ENCODE peak calls at places on chromosomes 7 and 10, in four cellular contexts. I, L, B and Y are unnamed samples.

GRCh38 chr10:5424751-5425150 is 12.4 kb downstream of the NET1 start:
- DNase-seq in L (no peak), I (no peak), B (no peak), Y (no peak)

GRCh38 chr7:55365103-55365679 is at the start of gene LANCL2:
- DNase-seq in B (no peak), I (peak; percentile 55), L (peak; percentile 40), Y (no peak)

GRCh38 chr10:108132303-108132702 is 967.8 kb upstream of the SORCS1 start:
- DNase-seq in B (no peak), I (no peak), L (no peak), Y (peak; percentile 56)

GRCh38 chr7:33813331-33813730 is 92.0 kb upstream of the BMPER start:
- DNase-seq in L (no peak), I (peak; percentile 60), B (no peak), Y (no peak)

GRCh38 chr10:13877154-13877909 is 290.6 kb downstream of the PRPF18 start:
- DNase-seq in I (no peak), B (no peak), L (no peak), Y (no peak)

GRCh38 chr7:115356139-115356746 is 434.3 kb downstream of the MDFIC start:
- DNase-seq in B (no peak), L (peak; percentile 48), I (peak; percentile 66), Y (peak; percentile 24)

GRCh38 chr7:69109131-69109740 is 489.0 kb upstream of the AUTS2 start:
- DNase-seq in I (no peak), B (no peak), L (no peak), Y (peak; percentile 2)

GRCh38 chr10:33546031-33546430 is 211.6 kb upstream of the NRP1 start:
- DNase-seq in L (no peak), I (no peak), B (no peak), Y (no peak)

GRCh38 chr10:133097961-133098360 is 10.2 kb downstream of the ADGRA1 start:
- DNase-seq in B (no peak), L (no peak), I (no peak), Y (no peak)

GRCh38 chr10:133097418-133097817 is 9.7 kb downstream of the ADGRA1 start:
- DNase-seq in L (no peak), B (no peak), I (no peak), Y (no peak)

GRCh38 chr10:133100186-133100585 is 12.5 kb downstream of the ADGRA1 start:
- DNase-seq in I (no peak), B (no peak), L (no peak), Y (no peak)

GRCh38 chr10:133099571-133099970 is 11.8 kb downstream of the ADGRA1 start:
- DNase-seq in I (no peak), B (no peak), L (no peak), Y (no peak)

GRCh38 chr10:133098426-133099124 is 10.9 kb downstream of the ADGRA1 start:
- DNase-seq in I (no peak), B (no peak), L (no peak), Y (no peak)
- TF ChIP-seq CTCF in I (no peak), B (no peak), L (peak; percentile 29), Y (no peak)

GRCh38 chr7:154867068-154867467 is 135.9 kb downstream of the PAXIP1 start:
- DNase-seq in I (no peak), B (no peak), L (no peak), Y (no peak)

GRCh38 chr7:154868901-154869300 is 134.0 kb downstream of the PAXIP1 start:
- DNase-seq in I (no peak), B (no peak), L (no peak), Y (no peak)

GRCh38 chr7:154863766-154864530 is 139.0 kb downstream of the PAXIP1 start:
- DNase-seq in L (no peak), I (no peak), B (no peak), Y (no peak)

GRCh38 chr7:154864531-154864908 is 138.4 kb downstream of the PAXIP1 start:
- DNase-seq in L (no peak), I (no peak), B (no peak), Y (no peak)

GRCh38 chr7:154865984-154866685 is 136.8 kb downstream of the PAXIP1 start:
- DNase-seq in L (no peak), I (no peak), B (no peak), Y (no peak)
- H3K4me3 ChIP-seq in L (no peak overlapping the region), I (no peak overlapping the region), B (no peak overlapping the region), Y (no peak overlapping the region)

GRCh38 chr7:28984631-28985030 is 26.5 kb upstream of the TRIL start:
- DNase-seq in B (peak; percentile 66), I (peak; percentile 87), L (peak; percentile 69), Y (peak; percentile 67)
- TF ChIP-seq CTCF in B (no peak), I (peak; percentile 2), L (no peak), Y (no peak)

GRCh38 chr7:98867271-98867701 is 2.5 kb downstream of the TMEM130 start:
- DNase-seq in I (peak; percentile 20), B (no peak), L (no peak), Y (no peak)
- H3K4me3 ChIP-seq in I (no peak overlapping the region), B (no peak overlapping the region), L (no peak overlapping the region), Y (no peak overlapping the region)

GRCh38 chr10:84076540-84077195 is 62.6 kb upstream of the GHITM start:
- DNase-seq in L (no peak), B (peak; percentile 1), I (peak; percentile 39), Y (no peak)
- TF ChIP-seq CTCF in L (peak; percentile 22), B (peak; percentile 56), I (peak; percentile 46), Y (no peak)

GRCh38 chr10:22321831-22322662 is 1.1 kb downstream of the BMI1 start:
- DNase-seq in B (no peak), I (peak; percentile 33), L (no peak), Y (no peak)

GRCh38 chr10:22322663-22323160 is 1.8 kb downstream of the BMI1 start:
- DNase-seq in I (no peak), L (peak; percentile 11), B (no peak), Y (no peak)

GRCh38 chr10:22324413-22324812 is 3.5 kb downstream of the BMI1 start:
- DNase-seq in L (peak; percentile 9), I (no peak), B (no peak), Y (no peak)

GRCh38 chr10:22324893-22325271 is 4.0 kb downstream of the BMI1 start:
- DNase-seq in B (no peak), L (no peak), I (no peak), Y (no peak)

GRCh38 chr10:22323538-22324305 is 2.8 kb downstream of the BMI1 start:
- DNase-seq in B (no peak), I (no peak), L (peak; percentile 29), Y (no peak)
- H3K4me3 ChIP-seq in B (no peak overlapping the region), I (no peak overlapping the region), L (peak overlapping the region; percentile 90), Y (no peak overlapping the region)

DNA sequence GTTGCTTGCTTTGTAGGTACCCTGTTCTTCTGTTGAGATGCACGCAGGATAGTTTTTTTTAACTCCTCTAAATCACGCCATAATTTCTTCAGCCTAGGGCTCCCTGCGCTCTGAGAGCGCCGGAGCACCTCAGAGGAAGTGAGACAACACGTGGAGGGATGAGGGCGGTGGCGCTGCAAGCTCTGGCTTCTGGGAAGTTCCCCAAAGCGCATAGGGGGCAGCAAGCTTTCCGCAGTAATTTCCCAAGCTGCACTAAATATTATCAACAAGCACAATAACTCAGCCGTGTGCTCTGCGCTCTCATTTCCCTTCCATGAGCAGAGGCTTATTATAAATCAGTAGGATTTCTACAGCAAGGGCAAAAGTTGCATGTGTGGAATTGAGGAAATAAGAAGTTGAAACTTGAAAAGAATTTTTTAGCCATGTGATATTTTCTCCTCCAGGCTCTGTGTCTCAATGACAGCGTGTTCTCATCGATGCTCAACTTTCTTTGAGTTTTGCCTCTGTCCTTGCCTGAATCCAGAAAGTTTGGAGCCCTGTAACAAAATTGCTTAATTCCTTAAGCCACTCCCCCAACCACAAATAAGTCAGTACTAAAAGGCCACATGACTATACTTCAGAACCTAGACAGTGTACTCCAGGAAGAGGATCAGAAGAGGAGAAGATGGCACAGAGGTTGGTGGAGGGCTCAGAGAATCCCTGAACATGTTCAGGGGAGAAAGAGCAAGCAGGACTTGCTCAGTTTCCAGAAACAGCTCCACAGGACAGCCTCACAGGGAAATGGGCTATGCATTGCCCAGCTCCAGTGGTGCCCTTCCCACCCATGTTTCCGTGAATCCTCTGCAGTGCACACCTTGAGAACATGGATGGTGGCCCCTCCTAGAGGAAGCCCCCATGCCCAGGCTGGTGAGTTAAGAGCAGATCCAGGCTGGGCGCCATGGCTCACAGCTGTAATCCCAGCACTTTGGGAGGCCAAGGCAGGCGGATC is 221.5 kb upstream of the GHITM start:
- DNase-seq in B (no peak), I (no peak), L (no peak), Y (peak; percentile 6)
- TF ChIP-seq CTCF in B (no peak), I (no peak), L (no peak), Y (peak; percentile 16)